ENCODE peak calls at places on chromosomes 2 and 18, in eight cellular contexts. Y is lung; Q is adrenal gland; M is right atrium auricular region; F is heart right ventricle; G is colonic mucosa; N is mammary epithelial cell; W is CD8-positive, alpha-beta T cell. E is an unnamed sample.

GRCh38 chr2:197255550-197255949 is 55.0 kb downstream of the ANKRD44 start:
- DNase-seq in M (peak; percentile 80), N (no peak), Y (peak; percentile 60), G (peak; percentile 51), W (peak; percentile 79), F (peak; percentile 65), Q (peak; percentile 76), E (peak; percentile 57)

GRCh38 chr2:6896930-6897759 is 19.6 kb downstream of the RSAD2 start:
- DNase-seq in G (no peak), F (no peak), W (no peak), N (no peak), Y (no peak), Q (no peak), M (no peak), E (no peak)

GRCh38 chr2:64779117-64779690 is 125.5 kb upstream of the SERTAD2 start:
- DNase-seq in G (no peak), Q (no peak), N (peak; percentile 66), Y (no peak), F (no peak), W (no peak), M (no peak), E (no peak)

GRCh38 chr2:62348700-62349099 is 152.8 kb downstream of the B3GNT2 start:
- DNase-seq in F (no peak), Y (no peak), N (no peak), Q (no peak), G (no peak), M (no peak), W (no peak), E (no peak)

GRCh38 chr18:55880617-55881016 is 292.6 kb upstream of the TCF4 start:
- DNase-seq in M (no peak), G (no peak), Q (no peak), N (no peak), F (no peak), W (no peak), Y (no peak), E (no peak)

GRCh38 chr2:96245609-96246390 is 20.0 kb downstream of the TMEM127 start:
- DNase-seq in G (no peak), N (no peak), Y (no peak), F (no peak), W (no peak), Q (no peak), M (no peak), E (no peak)

GRCh38 chr2:144414324-144414845 is 105.5 kb downstream of the ZEB2 start:
- DNase-seq in M (peak; percentile 75), Y (peak; percentile 54), F (no peak), W (no peak), Q (no peak), N (peak; percentile 89), G (no peak), E (peak; percentile 31)

GRCh38 chr2:164711246-164712138 is 90.2 kb upstream of the GRB14 start:
- DNase-seq in Q (no peak), G (no peak), M (no peak), W (no peak), N (no peak), Y (no peak), F (no peak), E (no peak)

GRCh38 chr2:218960196-218961165 is 1.0 kb downstream of the CDK5R2 start:
- DNase-seq in F (no peak), Q (peak; percentile 25), M (no peak), N (no peak), Y (no peak), G (no peak), W (no peak), E (no peak)

GRCh38 chr2:121866789-121867188 is 111.3 kb downstream of the TSN start:
- DNase-seq in G (no peak), F (no peak), N (no peak), Y (no peak), W (no peak), Q (no peak), M (no peak), E (no peak)

GRCh38 chr2:886072-887022 is 64.3 kb upstream of the SNTG2 start:
- DNase-seq in Q (no peak), G (peak; percentile 13), W (peak; percentile 21), F (no peak), Y (no peak), M (no peak), N (no peak), E (no peak)
- H3K27me3 ChIP-seq in Q (no peaks in the 10 kb centered on the region), G (peaks cover 11% of the 10 kb centered on the region), W (no peaks in the 10 kb centered on the region), F (peaks cover 54% of the 10 kb centered on the region), Y (no peaks in the 10 kb centered on the region), M (no peaks in the 10 kb centered on the region), N (no peaks in the 10 kb centered on the region), E (peaks cover 2% of the 10 kb centered on the region)

DNA sequence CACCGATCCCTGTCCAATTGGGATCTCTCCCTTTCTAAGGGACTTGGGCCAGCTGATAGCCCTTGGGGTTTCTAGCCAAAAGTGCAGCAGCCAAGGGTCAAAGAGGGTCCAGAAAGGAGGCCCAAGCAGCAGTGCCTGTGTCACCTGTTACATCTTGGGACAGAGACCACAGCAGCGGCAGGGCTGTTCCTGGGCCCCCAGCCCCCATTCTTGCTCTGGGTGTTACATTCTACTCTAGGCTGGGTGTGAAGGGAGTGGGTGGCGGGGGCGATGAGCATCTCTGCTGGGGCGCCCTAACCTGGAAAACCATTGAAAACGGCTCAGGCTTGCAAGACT is 1.2 kb downstream of the PAX3 start:
- DNase-seq in F (no peak), N (no peak), W (no peak), M (no peak), Q (no peak), G (no peak), Y (no peak), E (no peak)
- H3K27me3 ChIP-seq in F (peaks cover 100% of the 10 kb centered on the region), N (peaks cover 92% of the 10 kb centered on the region), W (peaks cover 35% of the 10 kb centered on the region), M (peaks cover 79% of the 10 kb centered on the region), Q (peaks cover 96% of the 10 kb centered on the region), G (peaks cover 96% of the 10 kb centered on the region), Y (peaks cover 19% of the 10 kb centered on the region), E (peaks cover 43% of the 10 kb centered on the region)

GRCh38 chr2:130756041-130756720 is 841 bp downstream of the AMER3 start:
- DNase-seq in W (no peak), F (no peak), N (peak; percentile 13), Q (peak; percentile 44), G (no peak), M (no peak), Y (no peak), E (no peak)
- H3K27me3 ChIP-seq in W (peaks cover 13% of the 10 kb centered on the region), F (peaks cover 81% of the 10 kb centered on the region), N (peaks cover 12% of the 10 kb centered on the region), Q (peaks cover 24% of the 10 kb centered on the region), G (peaks cover 17% of the 10 kb centered on the region), M (peaks cover 8% of the 10 kb centered on the region), Y (peaks cover 21% of the 10 kb centered on the region), E (peaks cover 19% of the 10 kb centered on the region)

DNA sequence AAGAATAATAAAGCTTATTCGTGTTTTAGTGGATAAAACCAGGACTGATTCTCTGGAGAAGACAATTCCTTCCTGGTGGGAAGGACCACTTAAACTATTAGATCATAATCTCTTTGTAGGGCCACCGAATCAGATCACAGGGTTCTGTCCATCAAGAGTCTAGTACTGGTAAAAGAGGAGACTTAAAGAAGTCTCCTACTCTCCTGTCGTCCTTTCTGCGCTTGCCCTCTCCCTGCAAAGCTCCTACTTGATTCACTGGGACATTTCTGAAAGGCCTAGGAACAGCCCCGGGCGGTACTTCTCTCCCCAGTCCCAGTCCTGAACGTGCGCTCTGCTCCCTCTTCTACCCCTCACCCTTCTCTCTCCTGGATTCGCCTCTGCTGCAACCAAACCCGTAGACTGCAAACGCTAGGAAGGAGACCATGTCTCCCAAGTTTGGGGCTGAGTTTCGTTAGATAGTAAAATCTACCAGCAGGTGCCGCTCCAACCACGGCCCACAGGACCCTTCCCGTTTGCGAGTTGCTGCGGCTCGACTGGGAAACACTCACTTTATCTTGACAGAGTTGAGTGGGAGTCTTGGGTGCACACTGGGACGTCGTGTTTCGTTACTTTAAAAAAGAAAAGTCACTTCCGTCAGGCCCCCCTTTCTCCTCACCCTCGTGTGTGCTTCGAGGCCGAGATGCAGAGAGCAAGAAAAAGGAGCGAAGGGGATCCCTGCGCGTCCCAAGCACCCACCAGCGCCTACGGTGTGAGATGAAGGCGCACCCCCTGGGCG is 952 bp downstream of the FIGLA start:
- DNase-seq in Y (peak; percentile 63), W (peak; percentile 73), N (peak; percentile 55), G (peak; percentile 47), F (peak; percentile 56), Q (peak; percentile 76), M (peak; percentile 82), E (peak; percentile 31)
- H3K27me3 ChIP-seq in Y (peaks cover 2% of the 10 kb centered on the region), W (peaks cover 7% of the 10 kb centered on the region), N (peaks cover 33% of the 10 kb centered on the region), G (peaks cover 15% of the 10 kb centered on the region), F (peaks cover 74% of the 10 kb centered on the region), Q (peaks cover 34% of the 10 kb centered on the region), M (no peaks in the 10 kb centered on the region), E (peaks cover 2% of the 10 kb centered on the region)

GRCh38 chr2:222299926-222300724 is 1.3 kb upstream of the PAX3 start:
- DNase-seq in W (no peak), Y (no peak), G (no peak), F (no peak), Q (no peak), N (no peak), M (no peak), E (no peak)
- H3K27me3 ChIP-seq in W (peaks cover 57% of the 10 kb centered on the region), Y (peaks cover 26% of the 10 kb centered on the region), G (peaks cover 96% of the 10 kb centered on the region), F (peaks cover 100% of the 10 kb centered on the region), Q (peaks cover 96% of the 10 kb centered on the region), N (peaks cover 97% of the 10 kb centered on the region), M (peaks cover 79% of the 10 kb centered on the region), E (peaks cover 69% of the 10 kb centered on the region)

DNA sequence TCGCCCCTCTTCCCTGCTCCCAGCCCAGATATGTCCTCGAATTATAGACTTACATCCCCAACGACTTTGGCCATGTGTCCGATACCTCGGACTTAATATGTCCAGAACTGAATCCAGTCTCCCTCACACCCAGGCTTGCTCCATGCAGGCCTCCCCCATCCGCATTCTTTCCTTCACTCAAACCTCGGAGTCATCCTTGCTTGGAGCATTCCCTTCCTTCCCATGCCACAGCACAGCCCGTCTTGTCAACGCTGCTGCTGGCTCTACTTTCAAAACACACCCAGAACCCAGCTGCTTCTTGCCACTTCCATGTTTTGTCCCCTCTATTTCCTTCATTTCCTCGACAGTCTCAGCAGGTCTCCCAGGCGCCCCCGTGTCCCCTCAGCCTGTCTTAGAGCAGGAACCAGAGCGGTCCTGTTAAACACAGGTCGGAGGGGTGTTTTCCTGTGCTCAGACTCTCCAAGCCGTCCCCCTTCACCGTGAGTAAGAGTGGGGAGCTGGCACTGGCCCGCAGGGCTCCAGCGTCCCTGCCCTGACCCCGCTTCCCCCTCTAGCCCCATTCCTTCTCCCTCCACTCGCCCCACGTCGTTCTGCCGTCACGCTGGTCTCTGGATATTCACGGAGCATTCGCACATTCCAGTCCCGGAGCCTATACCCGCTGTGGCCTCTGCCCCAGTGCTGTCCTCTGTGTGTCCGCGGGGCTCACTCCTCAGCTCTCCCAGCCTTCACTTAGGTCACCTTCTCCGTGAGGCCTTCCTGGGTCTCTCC is 54.4 kb downstream of the VAPA start:
- DNase-seq in Y (no peak), F (no peak), G (no peak), Q (no peak), W (no peak), M (no peak), N (no peak), E (no peak)
- H3K27me3 ChIP-seq in Y (no peaks in the 10 kb centered on the region), F (no peaks in the 10 kb centered on the region), G (no peaks in the 10 kb centered on the region), Q (no peaks in the 10 kb centered on the region), W (peaks cover 9% of the 10 kb centered on the region), M (no peaks in the 10 kb centered on the region), N (no peaks in the 10 kb centered on the region), E (no peaks in the 10 kb centered on the region)

GRCh38 chr18:4453712-4454547 is 1.2 kb downstream of the DLGAP1 start:
- DNase-seq in Q (no peak), Y (no peak), F (no peak), W (no peak), G (no peak), N (no peak), M (no peak), E (peak; percentile 44)
- H3K27me3 ChIP-seq in Q (peaks cover 14% of the 10 kb centered on the region), Y (peaks cover 12% of the 10 kb centered on the region), F (peaks cover 57% of the 10 kb centered on the region), W (peaks cover 5% of the 10 kb centered on the region), G (peaks cover 21% of the 10 kb centered on the region), N (peaks cover 21% of the 10 kb centered on the region), M (no peaks in the 10 kb centered on the region), E (no peaks in the 10 kb centered on the region)

GRCh38 chr2:199464614-199465352 is 7.0 kb upstream of the SATB2 start:
- DNase-seq in Q (no peak), Y (no peak), N (no peak), W (no peak), M (no peak), G (peak; percentile 39), F (no peak), E (no peak)
- H3K27me3 ChIP-seq in Q (peaks cover 88% of the 10 kb centered on the region), Y (peaks cover 14% of the 10 kb centered on the region), N (peaks cover 66% of the 10 kb centered on the region), W (peaks cover 81% of the 10 kb centered on the region), M (peaks cover 61% of the 10 kb centered on the region), G (peaks cover 26% of the 10 kb centered on the region), F (peaks cover 100% of the 10 kb centered on the region), E (peaks cover 99% of the 10 kb centered on the region)